ENCODE peak calls at places on chromosomes 13 and 19, in seven cellular contexts. One of them, this sample, is unnamed.

GRCh38 chr13:20709782-20710181 is 6.3 kb downstream of the IL17D start:
- DNase-seq in neuronal stem cell: no peak
- DNase-seq in pancreas: no peak
- DNase-seq in T-cell: no peak
- DNase-seq in activated CD4-positive, alpha-beta T cell treated with anti-CD3 and anti-CD28 coated beads, Interleukin-2, amount 10 ng/mL, durations not matched to agents 7 days and 5 days: no peak
- DNase-seq in Peyer's patch: no peak
- DNase-seq in stimulated activated CD4-positive, alpha-beta T cell treated with anti-CD3 and anti-CD28 coated beads, Interleukin-2, amount 100 ng/mL, for 48 hours: no peak
- DNase-seq in this sample: no peak

GRCh38 chr19:54439174-54439851 is 9.7 kb upstream of the LENG8 start:
- DNase-seq in neuronal stem cell: no peak
- DNase-seq in Peyer's patch: no peak
- DNase-seq in T-cell: no peak
- DNase-seq in stimulated activated CD4-positive, alpha-beta T cell treated with anti-CD3 and anti-CD28 coated beads, Interleukin-2, amount 100 ng/mL, for 48 hours: peak
- DNase-seq in activated CD4-positive, alpha-beta T cell treated with anti-CD3 and anti-CD28 coated beads, Interleukin-2, amount 10 ng/mL, durations not matched to agents 7 days and 5 days: peak
- DNase-seq in pancreas: peak
- DNase-seq in this sample: peak

GRCh38 chr13:108121406-108121805 is 93.9 kb downstream of the LIG4 start:
- DNase-seq in activated CD4-positive, alpha-beta T cell treated with anti-CD3 and anti-CD28 coated beads, Interleukin-2, amount 10 ng/mL, durations not matched to agents 7 days and 5 days: no peak
- DNase-seq in T-cell: no peak
- DNase-seq in neuronal stem cell: no peak
- DNase-seq in pancreas: no peak
- DNase-seq in Peyer's patch: no peak
- DNase-seq in stimulated activated CD4-positive, alpha-beta T cell treated with anti-CD3 and anti-CD28 coated beads, Interleukin-2, amount 100 ng/mL, for 48 hours: no peak
- DNase-seq in this sample: no peak

GRCh38 chr13:45737571-45738002 is 35.5 kb downstream of the CBY2 start:
- DNase-seq in stimulated activated CD4-positive, alpha-beta T cell treated with anti-CD3 and anti-CD28 coated beads, Interleukin-2, amount 100 ng/mL, for 48 hours: no peak
- DNase-seq in pancreas: no peak
- DNase-seq in Peyer's patch: no peak
- DNase-seq in activated CD4-positive, alpha-beta T cell treated with anti-CD3 and anti-CD28 coated beads, Interleukin-2, amount 10 ng/mL, durations not matched to agents 7 days and 5 days: peak
- DNase-seq in T-cell: no peak
- DNase-seq in neuronal stem cell: no peak
- DNase-seq in this sample: no peak

GRCh38 chr13:25329706-25330105 is 28.3 kb downstream of the NUP58 start:
- DNase-seq in T-cell: no peak
- DNase-seq in activated CD4-positive, alpha-beta T cell treated with anti-CD3 and anti-CD28 coated beads, Interleukin-2, amount 10 ng/mL, durations not matched to agents 7 days and 5 days: no peak
- DNase-seq in Peyer's patch: no peak
- DNase-seq in pancreas: no peak
- DNase-seq in neuronal stem cell: no peak
- DNase-seq in stimulated activated CD4-positive, alpha-beta T cell treated with anti-CD3 and anti-CD28 coated beads, Interleukin-2, amount 100 ng/mL, for 48 hours: no peak
- DNase-seq in this sample: no peak

GRCh38 chr13:113192902-113193301 is 15.6 kb downstream of the PCID2 start:
- DNase-seq in pancreas: no peak
- DNase-seq in Peyer's patch: no peak
- DNase-seq in neuronal stem cell: no peak
- DNase-seq in stimulated activated CD4-positive, alpha-beta T cell treated with anti-CD3 and anti-CD28 coated beads, Interleukin-2, amount 100 ng/mL, for 48 hours: no peak
- DNase-seq in T-cell: no peak
- DNase-seq in activated CD4-positive, alpha-beta T cell treated with anti-CD3 and anti-CD28 coated beads, Interleukin-2, amount 10 ng/mL, durations not matched to agents 7 days and 5 days: no peak
- DNase-seq in this sample: no peak

GRCh38 chr19:45117167-45117594 is 24.2 kb downstream of the PPP1R37 start:
- DNase-seq in pancreas: no peak
- DNase-seq in neuronal stem cell: no peak
- DNase-seq in stimulated activated CD4-positive, alpha-beta T cell treated with anti-CD3 and anti-CD28 coated beads, Interleukin-2, amount 100 ng/mL, for 48 hours: peak
- DNase-seq in activated CD4-positive, alpha-beta T cell treated with anti-CD3 and anti-CD28 coated beads, Interleukin-2, amount 10 ng/mL, durations not matched to agents 7 days and 5 days: peak
- DNase-seq in T-cell: peak
- DNase-seq in Peyer's patch: peak
- DNase-seq in this sample: no peak

GRCh38 chr19:30605333-30605732 is 233.1 kb downstream of the ZNF536 start:
- DNase-seq in activated CD4-positive, alpha-beta T cell treated with anti-CD3 and anti-CD28 coated beads, Interleukin-2, amount 10 ng/mL, durations not matched to agents 7 days and 5 days: no peak
- DNase-seq in Peyer's patch: no peak
- DNase-seq in neuronal stem cell: no peak
- DNase-seq in stimulated activated CD4-positive, alpha-beta T cell treated with anti-CD3 and anti-CD28 coated beads, Interleukin-2, amount 100 ng/mL, for 48 hours: no peak
- DNase-seq in pancreas: no peak
- DNase-seq in T-cell: no peak
- DNase-seq in this sample: no peak

GRCh38 chr19:42178791-42179500 is 38.5 kb downstream of the DEDD2 start:
- DNase-seq in T-cell: no peak
- DNase-seq in activated CD4-positive, alpha-beta T cell treated with anti-CD3 and anti-CD28 coated beads, Interleukin-2, amount 10 ng/mL, durations not matched to agents 7 days and 5 days: no peak
- DNase-seq in stimulated activated CD4-positive, alpha-beta T cell treated with anti-CD3 and anti-CD28 coated beads, Interleukin-2, amount 100 ng/mL, for 48 hours: no peak
- DNase-seq in Peyer's patch: no peak
- DNase-seq in pancreas: no peak
- DNase-seq in neuronal stem cell: peak
- DNase-seq in this sample: peak